ENCODE peak calls at places on chromosomes 16 and 17, in ten cellular contexts. K is esophagus muscularis mucosa, U is prostate gland, N is RWPE2, G is Caco-2, B is adrenal gland, L is choroid plexus epithelial cell, J is neural crest cell, M is lung, V is HFFc6. X is an unnamed sample.

GRCh38 chr16:51408357-51408756 is 257.3 kb upstream of the SALL1 start:
- DNase-seq in K (no peak), U (no peak), N (no peak), G (no peak), B (no peak), L (peak), J (no peak), M (no peak), V (peak), X (no peak)

GRCh38 chr17:30969989-30970680 is 704 bp upstream of the RNF135 start:
- DNase-seq in K (no peak), U (peak), N (no peak), G (no peak), B (no peak), L (peak), J (no peak), M (no peak), V (peak), X (no peak)

GRCh38 chr17:17784599-17785264 is 52.1 kb downstream of the SREBF1 start:
- DNase-seq in K (no peak), U (no peak), N (no peak), G (peak), B (no peak), L (peak), J (no peak), M (no peak), V (no peak), X (peak)

GRCh38 chr16:85479972-85480726 is 133.0 kb upstream of the GSE1 start:
- DNase-seq in K (no peak), U (peak), N (no peak), G (peak), B (no peak), L (no peak), J (peak), M (no peak), V (no peak), X (peak)

GRCh38 chr17:44219126-44219635 is 294 bp downstream of the UBTF start:
- DNase-seq in K (no peak), U (peak), N (no peak), G (peak), B (peak), L (peak), J (no peak), M (peak), V (no peak), X (peak)

GRCh38 chr17:42937712-42938596 is 26.3 kb downstream of the AARSD1 start:
- DNase-seq in K (no peak), U (no peak), N (no peak), G (peak), B (peak), L (peak), J (peak), M (peak), V (peak), X (peak)

GRCh38 chr16:87959391-87959968 is 8.2 kb downstream of the BANP start:
- DNase-seq in K (no peak), U (no peak), N (no peak), G (no peak), B (no peak), L (no peak), J (no peak), M (no peak), V (no peak), X (no peak)

GRCh38 chr16:47970291-47970931 is 185.4 kb downstream of the ABCC12 start:
- DNase-seq in K (peak), U (no peak), N (no peak), G (peak), B (no peak), L (peak), J (peak), M (no peak), V (peak), X (no peak)

GRCh38 chr17:27481327-27481726 is 25.1 kb downstream of the KSR1 start:
- DNase-seq in K (no peak), U (no peak), N (no peak), G (no peak), B (no peak), L (no peak), J (no peak), M (no peak), V (no peak), X (peak)

GRCh38 chr16:48317614-48318013 is 67.6 kb downstream of the SIAH1 start:
- DNase-seq in K (no peak), U (no peak), N (no peak), G (no peak), B (no peak), L (peak), J (no peak), M (no peak), V (peak), X (no peak)

GRCh38 chr16:88770459-88771293 is 14.3 kb downstream of the PIEZO1 start:
- DNase-seq in K (no peak), U (peak), N (peak), G (peak), B (peak), L (peak), J (no peak), M (peak), V (no peak), X (no peak)

GRCh38 chr17:36861531-36861930 is 75.7 kb upstream of the LHX1 start:
- DNase-seq in K (no peak), U (no peak), N (no peak), G (no peak), B (no peak), L (no peak), J (no peak), M (no peak), V (no peak), X (no peak)

GRCh38 chr16:56327071-56327928 is 98.0 kb downstream of the AMFR start:
- DNase-seq in K (no peak), U (no peak), N (no peak), G (no peak), B (no peak), L (no peak), J (no peak), M (no peak), V (no peak), X (no peak)

GRCh38 chr16:15033309-15033707 is 22.6 kb downstream of the NTAN1 start:
- DNase-seq in K (no peak), U (no peak), N (peak), G (no peak), B (no peak), L (no peak), J (no peak), M (no peak), V (no peak), X (no peak)

GRCh38 chr16:86299882-86300490 is 210.3 kb upstream of the FOXF1 start:
- DNase-seq in K (no peak), U (no peak), N (no peak), G (no peak), B (no peak), L (no peak), J (no peak), M (no peak), V (no peak), X (no peak)

GRCh38 chr16:86522639-86523038 is 12.3 kb downstream of the FOXF1 start:
- DNase-seq in K (no peak), U (no peak), N (no peak), G (no peak), B (no peak), L (no peak), J (no peak), M (no peak), V (no peak), X (no peak)

GRCh38 chr16:3170440-3171180 is 17.4 kb upstream of the OR1F1 start:
- DNase-seq in K (no peak), U (no peak), N (no peak), G (no peak), B (no peak), L (no peak), J (no peak), M (no peak), V (no peak), X (no peak)

GRCh38 chr17:47785538-47786123 is 36.0 kb downstream of the OSBPL7 start:
- DNase-seq in K (no peak), U (no peak), N (no peak), G (peak), B (no peak), L (peak), J (peak), M (no peak), V (no peak), X (no peak)

GRCh38 chr16:35642322-35642835 is 2183.0 kb downstream of the TP53TG3F start:
- DNase-seq in K (peak), U (no peak), N (no peak), G (no peak), B (no peak), L (no peak), J (no peak), M (no peak), V (no peak), X (no peak)

GRCh38 chr16:78607465-78607864 is 508.0 kb downstream of the WWOX start:
- DNase-seq in K (no peak), U (no peak), N (no peak), G (no peak), B (no peak), L (peak), J (no peak), M (no peak), V (no peak), X (no peak)

GRCh38 chr17:9037741-9038140 is 16.4 kb downstream of the NTN1 start:
- DNase-seq in K (no peak), U (no peak), N (no peak), G (no peak), B (no peak), L (no peak), J (no peak), M (no peak), V (no peak), X (no peak)

GRCh38 chr16:48997946-48998345 is 283.7 kb downstream of the CBLN1 start:
- DNase-seq in K (no peak), U (no peak), N (no peak), G (no peak), B (no peak), L (no peak), J (no peak), M (no peak), V (no peak), X (no peak)

GRCh38 chr17:385836-386144 is 33.2 kb upstream of the RPH3AL start:
- DNase-seq in K (no peak), U (no peak), N (no peak), G (no peak), B (no peak), L (no peak), J (no peak), M (no peak), V (no peak), X (no peak)

GRCh38 chr16:19745286-19746018 is 27.4 kb downstream of the IQCK start:
- DNase-seq in K (no peak), U (no peak), N (no peak), G (no peak), B (no peak), L (peak), J (no peak), M (no peak), V (peak), X (no peak)

DNA sequence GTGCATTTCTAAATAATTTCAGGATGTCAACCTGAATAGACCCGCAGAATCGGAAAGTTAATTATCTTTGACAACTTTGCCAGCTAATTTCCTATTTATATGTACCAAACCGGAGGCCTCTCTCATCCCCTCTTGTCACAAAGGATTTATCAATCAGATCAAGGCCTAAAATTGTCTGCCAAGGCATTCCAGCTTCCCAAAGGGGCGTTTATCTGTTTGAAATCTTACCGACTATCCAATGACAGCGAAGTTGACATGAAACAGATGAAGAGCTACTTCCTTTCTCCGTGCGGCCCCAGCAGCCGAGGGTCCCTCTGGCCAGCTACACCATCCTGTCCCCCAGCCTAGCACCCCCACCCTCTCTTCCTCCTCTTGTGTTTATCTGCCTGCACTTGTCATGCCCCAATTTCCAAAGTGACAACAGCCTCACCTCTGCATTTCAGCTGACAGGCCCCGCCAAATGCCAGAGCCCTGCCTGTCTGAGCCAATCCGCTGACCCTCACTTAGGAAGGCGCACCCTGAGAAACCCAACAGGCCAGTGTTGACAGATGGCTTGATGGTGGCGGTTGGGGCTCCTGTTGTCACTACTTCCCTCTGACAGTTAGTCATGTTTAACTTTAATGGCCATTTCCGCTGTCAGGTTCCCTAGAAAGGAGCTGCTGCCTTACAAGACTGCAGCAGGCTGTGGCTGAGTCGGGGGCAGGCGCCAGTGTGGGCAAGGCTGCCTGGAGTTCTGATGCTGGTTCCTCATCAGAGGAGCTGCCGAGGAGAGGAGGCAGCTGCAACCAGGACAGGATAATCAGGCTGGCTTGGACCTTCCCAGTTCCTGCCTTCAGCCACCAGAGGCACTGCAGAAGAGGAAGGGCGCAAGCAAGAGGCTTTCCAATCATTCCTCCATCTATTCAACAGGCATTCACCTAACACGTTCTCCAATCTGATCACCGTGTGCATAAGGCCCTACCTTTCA is 223.4 kb upstream of the DYNLRB2 start:
- DNase-seq in K (no peak), U (no peak), N (no peak), G (peak), B (no peak), L (no peak), J (no peak), M (no peak), V (no peak), X (no peak)
- TF ChIP-seq CTCF in K (no peak), U (no peak), N (peak), G (peak), B (no peak), L (peak), J (peak), M (no peak), V (peak), X (no peak)

GRCh38 chr16:68069511-68070248 is 15.5 kb upstream of the NFATC3 start:
- DNase-seq in K (no peak), U (no peak), N (no peak), G (no peak), B (no peak), L (no peak), J (no peak), M (peak), V (no peak), X (no peak)
- TF ChIP-seq CTCF in K (no peak), U (no peak), N (no peak), G (no peak), B (no peak), L (no peak), J (no peak), M (no peak), V (no peak), X (no peak)

GRCh38 chr17:32631341-32632109 is 144.7 kb downstream of the CDK5R1 start:
- DNase-seq in K (no peak), U (no peak), N (no peak), G (no peak), B (no peak), L (no peak), J (no peak), M (no peak), V (no peak), X (no peak)

GRCh38 chr17:32628645-32629044 is 141.9 kb downstream of the CDK5R1 start:
- DNase-seq in K (no peak), U (no peak), N (no peak), G (no peak), B (no peak), L (no peak), J (no peak), M (no peak), V (no peak), X (no peak)

GRCh38 chr17:32636593-32637218 is 149.9 kb downstream of the CDK5R1 start:
- DNase-seq in K (no peak), U (no peak), N (no peak), G (no peak), B (no peak), L (no peak), J (no peak), M (no peak), V (no peak), X (no peak)

GRCh38 chr17:32629563-32630190 is 142.9 kb downstream of the CDK5R1 start:
- DNase-seq in K (no peak), U (no peak), N (no peak), G (no peak), B (no peak), L (no peak), J (no peak), M (no peak), V (no peak), X (no peak)

GRCh38 chr17:32634167-32634566 is 147.4 kb downstream of the CDK5R1 start:
- DNase-seq in K (no peak), U (no peak), N (no peak), G (no peak), B (no peak), L (peak), J (no peak), M (no peak), V (no peak), X (no peak)
- TF ChIP-seq CTCF in K (no peak), U (no peak), N (no peak), G (no peak), B (no peak), L (no peak), J (no peak), M (no peak), V (no peak), X (no peak)

GRCh38 chr16:12837756-12838155 is 34.1 kb upstream of the CPPED1 start:
- DNase-seq in K (no peak), U (no peak), N (no peak), G (no peak), B (no peak), L (no peak), J (no peak), M (no peak), V (no peak), X (no peak)

GRCh38 chr16:12833939-12834338 is 30.3 kb upstream of the CPPED1 start:
- DNase-seq in K (no peak), U (no peak), N (peak), G (peak), B (peak), L (no peak), J (peak), M (no peak), V (peak), X (no peak)

GRCh38 chr16:12837344-12837743 is 33.7 kb upstream of the CPPED1 start:
- DNase-seq in K (no peak), U (no peak), N (no peak), G (no peak), B (no peak), L (no peak), J (no peak), M (no peak), V (no peak), X (no peak)
- TF ChIP-seq CTCF in K (no peak), U (no peak), N (no peak), G (no peak), B (no peak), L (no peak), J (no peak), M (no peak), V (no peak), X (no peak)

GRCh38 chr17:54013117-54013516 is 190.4 kb downstream of the KIF2B start:
- DNase-seq in K (no peak), U (no peak), N (no peak), G (no peak), B (no peak), L (no peak), J (no peak), M (no peak), V (no peak), X (no peak)
- TF ChIP-seq CTCF in K (no peak), U (no peak), N (no peak), G (no peak), B (no peak), L (no peak), J (no peak), M (no peak), V (no peak), X (no peak)

GRCh38 chr17:40555296-40556190 is 9.7 kb downstream of the CCR7 start:
- DNase-seq in K (peak), U (no peak), N (no peak), G (no peak), B (peak), L (no peak), J (no peak), M (no peak), V (no peak), X (no peak)

GRCh38 chr17:40552806-40553693 is 12.2 kb downstream of the CCR7 start:
- DNase-seq in K (peak), U (no peak), N (peak), G (no peak), B (peak), L (no peak), J (no peak), M (peak), V (no peak), X (no peak)

GRCh38 chr17:40556198-40556661 is 9.0 kb downstream of the CCR7 start:
- DNase-seq in K (no peak), U (no peak), N (no peak), G (no peak), B (no peak), L (no peak), J (no peak), M (no peak), V (no peak), X (no peak)

GRCh38 chr17:40553694-40554534 is 11.4 kb downstream of the CCR7 start:
- DNase-seq in K (peak), U (no peak), N (peak), G (no peak), B (peak), L (peak), J (no peak), M (peak), V (peak), X (no peak)

DNA sequence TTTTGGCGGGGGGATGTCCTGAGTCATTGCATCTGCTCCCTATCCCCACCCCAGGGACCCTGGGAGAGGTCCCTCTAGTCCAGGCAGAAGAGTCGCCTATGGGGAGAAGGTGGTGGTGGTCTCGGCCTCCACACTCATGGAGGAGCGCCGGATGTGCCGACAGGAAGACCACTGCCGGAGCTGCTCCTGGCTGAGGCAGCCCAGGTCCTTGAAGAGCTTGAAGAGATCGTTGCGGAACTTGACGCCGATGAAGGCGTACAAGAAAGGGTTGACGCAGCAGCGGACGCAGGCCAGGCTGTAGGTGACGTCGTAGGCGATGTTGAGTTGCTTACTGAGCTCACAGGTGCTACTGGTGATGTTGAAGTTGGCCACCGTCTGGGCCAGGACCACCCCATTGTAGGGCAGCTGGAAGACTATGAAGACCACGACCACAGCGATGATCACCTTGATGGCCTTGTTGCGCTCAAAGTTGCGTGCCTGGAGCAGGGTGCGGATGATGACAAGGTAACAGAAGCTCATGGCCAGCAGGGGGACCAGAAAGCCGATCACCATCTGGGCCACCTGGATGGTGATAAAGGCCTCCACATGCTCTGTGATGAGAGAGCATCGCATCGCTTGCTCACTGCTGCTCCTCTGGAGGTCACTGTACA is 10.5 kb downstream of the CCR7 start:
- DNase-seq in K (peak), U (no peak), N (no peak), G (no peak), B (peak), L (no peak), J (no peak), M (peak), V (no peak), X (no peak)
- TF ChIP-seq CTCF in K (no peak), U (no peak), N (no peak), G (no peak), B (no peak), L (no peak), J (no peak), M (no peak), V (peak), X (no peak)

DNA sequence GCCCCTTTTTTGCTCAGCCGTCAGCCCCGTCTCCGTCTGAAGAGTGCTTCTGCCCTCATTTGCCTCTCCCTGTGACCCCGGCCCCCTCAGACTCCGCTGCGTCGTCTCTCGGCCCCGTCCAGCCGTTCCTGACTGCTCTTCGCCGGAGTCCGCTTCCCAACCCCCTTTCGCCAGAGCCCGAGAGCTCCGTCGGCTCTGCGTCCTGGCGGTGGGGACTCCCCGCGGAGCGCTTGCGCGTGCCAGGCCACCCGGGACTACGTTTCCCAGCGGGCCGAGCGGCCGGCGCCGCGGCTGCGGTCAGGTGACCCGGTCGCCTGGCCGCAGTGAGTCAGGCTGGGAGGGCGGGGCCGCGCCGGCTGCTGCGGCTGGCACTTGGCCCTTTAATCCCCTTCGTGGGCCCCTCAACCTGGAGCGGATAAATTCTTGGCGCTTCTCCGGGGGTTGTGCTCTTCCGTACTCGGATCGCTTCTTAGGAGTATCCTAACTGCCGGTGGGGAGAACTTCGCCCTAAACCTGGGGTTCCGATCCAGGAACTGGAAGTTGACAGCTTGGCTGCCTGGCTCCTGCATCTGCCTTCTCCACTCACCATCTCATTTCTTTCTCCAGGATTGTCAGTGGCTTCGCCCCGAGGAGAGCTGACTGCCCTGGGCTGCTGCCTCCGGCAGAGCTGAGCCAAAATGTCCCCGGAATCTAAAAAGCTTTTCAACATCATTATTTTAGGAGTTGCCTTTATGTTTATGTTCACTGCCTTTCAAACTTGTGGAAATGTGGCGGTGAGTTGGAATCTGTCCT is at the start of gene MFSD11:
- DNase-seq in K (peak), U (peak), N (peak), G (peak), B (peak), L (peak), J (peak), M (peak), V (peak), X (peak)
- TF ChIP-seq CTCF in K (no peak), U (no peak), N (no peak), G (no peak), B (no peak), L (no peak), J (no peak), M (no peak), V (no peak), X (no peak)

X was measured in CD8-positive, alpha-beta T cell.